ENCODE peak calls at places on chromosomes 16 and 17, in six cellular contexts. R is neural progenitor cell; X is hepatic stellate cell; V is HuH-7; S is effector memory CD4-positive, alpha-beta T cell; E is stimulated activated CD4-positive, alpha-beta T cell treated with anti-CD3 and anti-CD28 coated beads, TNF-alpha, amount 100 ng/mL, for 24 hours. T is an unnamed sample.

GRCh38 chr17:56096026-56096807 is 57.1 kb upstream of the ANKFN1 start:
- DNase-seq in R (no peak), X (no peak), V (no peak), S (no peak), E (no peak), T (no peak)

GRCh38 chr17:51166987-51167931 is 1.0 kb downstream of the NME2 start:
- DNase-seq in R (peak; percentile 66), X (peak; percentile 81), V (peak; percentile 99), S (peak; percentile 43), E (peak; percentile 45), T (no peak)

GRCh38 chr17:2851615-2852014 is 55.4 kb downstream of the RAP1GAP2 start:
- DNase-seq in R (no peak), X (no peak), V (no peak), S (no peak), E (no peak), T (no peak)

GRCh38 chr16:74829637-74830036 is 55.0 kb upstream of the FA2H start:
- DNase-seq in R (no peak), X (no peak), V (peak; percentile 57), S (no peak), E (no peak), T (no peak)

GRCh38 chr17:50196826-50197225 is 4.6 kb downstream of the COL1A1 start:
- DNase-seq in R (no peak), X (no peak), V (no peak), S (no peak), E (no peak), T (no peak)

GRCh38 chr17:72038427-72038826 is 82.4 kb upstream of the SOX9 start:
- DNase-seq in R (no peak), X (no peak), V (no peak), S (no peak), E (no peak), T (no peak)

GRCh38 chr17:4130715-4131114 is 12.1 kb downstream of the ZZEF1 start:
- DNase-seq in R (no peak), X (peak; percentile 72), V (no peak), S (no peak), E (no peak), T (no peak)

GRCh38 chr16:78667675-78668074 is 568.2 kb downstream of the WWOX start:
- DNase-seq in R (no peak), X (no peak), V (no peak), S (no peak), E (no peak), T (no peak)

GRCh38 chr17:30922235-30922993 is 669 bp downstream of the ADAP2 start:
- DNase-seq in R (peak; percentile 32), X (peak; percentile 47), V (no peak), S (no peak), E (no peak), T (no peak)

GRCh38 chr16:81136331-81137011 is 40.3 kb upstream of the GCSH start:
- DNase-seq in R (no peak), X (no peak), V (peak; percentile 44), S (no peak), E (no peak), T (no peak)

GRCh38 chr16:2473425-2473926 is 1.5 kb upstream of the TBC1D24 start:
- DNase-seq in R (peak; percentile 38), X (no peak), V (peak; percentile 66), S (no peak), E (no peak), T (no peak)

GRCh38 chr16:2701713-2702437 is 18.1 kb downstream of the PRSS27 start:
- DNase-seq in R (no peak), X (no peak), V (no peak), S (no peak), E (no peak), T (no peak)

GRCh38 chr17:4557626-4558310 is 2.6 kb upstream of the MYBBP1A start:
- DNase-seq in R (no peak), X (no peak), V (no peak), S (no peak), E (no peak), T (no peak)

GRCh38 chr16:59385953-59386352 is 651.8 kb upstream of the GOT2 start:
- DNase-seq in R (no peak), X (no peak), V (no peak), S (no peak), E (no peak), T (no peak)

GRCh38 chr17:80191720-80192265 is 22.0 kb downstream of the CARD14 start:
- DNase-seq in R (no peak), X (no peak), V (no peak), S (no peak), E (no peak), T (no peak)

GRCh38 chr16:49012961-49013726 is 268.5 kb downstream of the CBLN1 start:
- DNase-seq in R (no peak), X (no peak), V (no peak), S (no peak), E (no peak), T (no peak)

GRCh38 chr17:82217120-82217529 is 4.5 kb upstream of the CCDC57 start:
- DNase-seq in R (no peak), X (no peak), V (no peak), S (no peak), E (no peak), T (no peak)

GRCh38 chr17:68184816-68185436 is 62.9 kb upstream of the AMZ2 start:
- DNase-seq in R (no peak), X (no peak), V (no peak), S (peak; percentile 52), E (no peak), T (no peak)

GRCh38 chr16:56776562-56776961 is 46.6 kb downstream of the NUP93 start:
- DNase-seq in R (no peak), X (no peak), V (no peak), S (no peak), E (no peak), T (no peak)

GRCh38 chr17:61619493-61619892 is 28.5 kb upstream of the NACA2 start:
- DNase-seq in R (no peak), X (no peak), V (no peak), S (no peak), E (no peak), T (no peak)

GRCh38 chr16:17467923-17468540 is 2.7 kb downstream of the XYLT1 start:
- DNase-seq in R (peak; percentile 84), X (peak; percentile 61), V (peak; percentile 60), S (no peak), E (no peak), T (no peak)

GRCh38 chr17:43927101-43927935 is 15.0 kb downstream of the PPY start:
- DNase-seq in R (peak; percentile 69), X (no peak), V (no peak), S (no peak), E (no peak), T (no peak)

GRCh38 chr17:57948555-57949420 is 6.4 kb downstream of the CUEDC1 start:
- DNase-seq in R (no peak), X (peak; percentile 90), V (no peak), S (no peak), E (no peak), T (no peak)

GRCh38 chr17:66426397-66427033 is 124.1 kb downstream of the PRKCA start:
- DNase-seq in R (no peak), X (no peak), V (peak; percentile 56), S (peak; percentile 12), E (peak; percentile 8), T (no peak)

GRCh38 chr17:44198721-44199552 is 747 bp downstream of the ATXN7L3 start:
- DNase-seq in R (peak; percentile 89), X (peak; percentile 88), V (peak; percentile 87), S (peak; percentile 57), E (no peak), T (no peak)

GRCh38 chr16:84446596-84447392 is 57.7 kb downstream of the MEAK7 start:
- DNase-seq in R (no peak), X (no peak), V (no peak), S (no peak), E (no peak), T (no peak)

GRCh38 chr17:4908711-4909496 is 6.0 kb upstream of the CHRNE start:
- DNase-seq in R (peak; percentile 93), X (peak; percentile 87), V (peak; percentile 73), S (peak; percentile 48), E (peak; percentile 50), T (peak; percentile 27)

GRCh38 chr17:37752482-37752881 is 7.6 kb upstream of the HNF1B start:
- DNase-seq in R (no peak), X (no peak), V (no peak), S (no peak), E (no peak), T (no peak)

GRCh38 chr17:9557356-9557755 is 18.3 kb downstream of the STX8 start:
- DNase-seq in R (no peak), X (no peak), V (no peak), S (no peak), E (no peak), T (no peak)

GRCh38 chr17:49489348-49489747 is 5.7 kb upstream of the NGFR start:
- DNase-seq in R (no peak), X (no peak), V (no peak), S (no peak), E (no peak), T (no peak)